ENCODE peak calls at places on chromosomes 12 and 14, in four cellular contexts. One of them, this sample, is unnamed.
A peak's percentile ranks its signal among the peaks of the same experiment; 100 is the strongest.

GRCh38 chr14:95156765-95157194 is 549 bp downstream of the DICER1 start:
- DNase-seq in A549: peak; percentile 35
- DNase-seq in H1: no peak
- DNase-seq in transverse colon: peak; percentile 36
- DNase-seq in this sample: peak; percentile 67

GRCh38 chr14:97218713-97219355 is 421.7 kb downstream of the VRK1 start:
- DNase-seq in A549: peak; percentile 2
- DNase-seq in H1: peak; percentile 25
- DNase-seq in transverse colon: no peak
- DNase-seq in this sample: no peak

GRCh38 chr14:32070282-32070681 is 6.8 kb upstream of the ARHGAP5 start:
- DNase-seq in H1: no peak
- DNase-seq in A549: no peak
- DNase-seq in transverse colon: no peak
- DNase-seq in this sample: no peak

GRCh38 chr14:102096569-102097188 is 9.8 kb upstream of the HSP90AA1 start:
- DNase-seq in A549: peak; percentile 70
- DNase-seq in transverse colon: peak; percentile 89
- DNase-seq in H1: no peak
- DNase-seq in this sample: peak; percentile 90

GRCh38 chr14:20418501-20418909 is 5.2 kb upstream of the TEP1 start:
- DNase-seq in A549: peak; percentile 36
- DNase-seq in H1: no peak
- DNase-seq in transverse colon: peak; percentile 69
- DNase-seq in this sample: no peak

GRCh38 chr14:89307409-89307808 is 109.6 kb downstream of the FOXN3 start:
- DNase-seq in transverse colon: no peak
- DNase-seq in H1: no peak
- DNase-seq in A549: no peak
- DNase-seq in this sample: no peak

GRCh38 chr12:69151254-69151751 is 88.1 kb upstream of the CPSF6 start:
- DNase-seq in A549: no peak
- DNase-seq in transverse colon: peak; percentile 57
- DNase-seq in H1: no peak
- DNase-seq in this sample: no peak

GRCh38 chr14:64758025-64758521 is 53.8 kb downstream of the PLEKHG3 start:
- DNase-seq in A549: peak; percentile 45
- DNase-seq in transverse colon: peak; percentile 39
- DNase-seq in H1: no peak
- DNase-seq in this sample: no peak

GRCh38 chr14:90547968-90548367 is 151.1 kb downstream of the CALM1 start:
- DNase-seq in transverse colon: no peak
- DNase-seq in A549: no peak
- DNase-seq in H1: no peak
- DNase-seq in this sample: no peak

GRCh38 chr12:108356902-108357806 is 18.0 kb upstream of the CMKLR1 start:
- DNase-seq in transverse colon: no peak
- DNase-seq in A549: no peak
- DNase-seq in H1: no peak
- DNase-seq in this sample: no peak

GRCh38 chr14:87869619-87870583 is 123.1 kb downstream of the GALC start:
- DNase-seq in A549: no peak
- DNase-seq in H1: no peak
- DNase-seq in transverse colon: no peak
- DNase-seq in this sample: no peak

GRCh38 chr14:59831121-59831730 is 39.4 kb downstream of the RTN1 start:
- DNase-seq in H1: no peak
- DNase-seq in A549: no peak
- DNase-seq in transverse colon: no peak
- DNase-seq in this sample: no peak

GRCh38 chr12:110179291-110179690 is 55.1 kb downstream of the IFT81 start:
- DNase-seq in transverse colon: no peak
- DNase-seq in H1: no peak
- DNase-seq in A549: no peak
- DNase-seq in this sample: no peak

GRCh38 chr12:12779529-12779928 is 5.9 kb upstream of the APOLD1 start:
- DNase-seq in H1: no peak
- DNase-seq in A549: peak; percentile 89
- DNase-seq in transverse colon: no peak
- DNase-seq in this sample: no peak

GRCh38 chr12:53431187-53431586 is 7.5 kb downstream of the AMHR2 start:
- DNase-seq in transverse colon: no peak
- DNase-seq in A549: peak; percentile 41
- DNase-seq in H1: no peak
- DNase-seq in this sample: no peak

GRCh38 chr12:108568653-108569154 is 6.3 kb downstream of the ISCU start:
- DNase-seq in transverse colon: peak; percentile 57
- DNase-seq in A549: no peak
- DNase-seq in H1: no peak
- DNase-seq in this sample: no peak

GRCh38 chr14:90109858-90110257 is 48.1 kb downstream of the KCNK13 start:
- DNase-seq in transverse colon: no peak
- DNase-seq in H1: peak; percentile 13
- DNase-seq in A549: peak; percentile 26
- DNase-seq in this sample: no peak

GRCh38 chr14:76924363-76925151 is 98.3 kb downstream of the LRRC74A start:
- DNase-seq in A549: peak; percentile 71
- DNase-seq in transverse colon: no peak
- DNase-seq in H1: peak; percentile 87
- DNase-seq in this sample: no peak

GRCh38 chr12:61009167-61009566 is 1251.0 kb upstream of the USP15 start:
- DNase-seq in transverse colon: no peak
- DNase-seq in H1: no peak
- DNase-seq in A549: no peak
- DNase-seq in this sample: no peak

GRCh38 chr12:89353823-89354629 is 1.7 kb upstream of the DUSP6 start:
- DNase-seq in H1: peak; percentile 67
- DNase-seq in A549: peak; percentile 81
- DNase-seq in transverse colon: peak; percentile 90
- DNase-seq in this sample: peak; percentile 92
- TF ChIP-seq POLR2A in H1: no peak
- TF ChIP-seq POLR2A in A549: peak; percentile 28
- TF ChIP-seq POLR2A in transverse colon: peak; percentile 85
- TF ChIP-seq POLR2A in this sample: no peak

DNA sequence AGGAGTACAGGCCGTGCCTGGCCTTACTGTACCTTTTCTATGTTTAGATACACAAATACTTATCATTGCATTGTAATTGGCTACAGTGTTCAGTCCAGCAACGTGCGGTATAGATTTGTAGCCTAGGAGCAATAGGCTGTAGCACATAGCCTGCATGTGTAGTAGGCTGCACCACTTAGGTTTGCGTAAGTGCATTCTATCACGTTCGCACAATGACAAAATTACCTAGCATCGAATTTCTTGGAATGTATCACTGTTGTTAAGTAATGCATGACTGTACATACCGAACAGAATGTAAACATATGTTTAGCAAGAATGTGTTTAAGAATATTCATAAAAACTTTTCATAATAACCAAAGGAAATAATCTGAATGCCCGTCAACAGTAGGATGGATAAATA is 31.9 kb downstream of the VRTN start:
- DNase-seq in A549: no peak
- DNase-seq in H1: no peak
- DNase-seq in transverse colon: no peak
- DNase-seq in this sample: no peak
- TF ChIP-seq EP300 in A549: no peak
- TF ChIP-seq EP300 in H1: no peak
- TF ChIP-seq EP300 in transverse colon: no peak
- TF ChIP-seq EP300 in this sample: no peak

DNA sequence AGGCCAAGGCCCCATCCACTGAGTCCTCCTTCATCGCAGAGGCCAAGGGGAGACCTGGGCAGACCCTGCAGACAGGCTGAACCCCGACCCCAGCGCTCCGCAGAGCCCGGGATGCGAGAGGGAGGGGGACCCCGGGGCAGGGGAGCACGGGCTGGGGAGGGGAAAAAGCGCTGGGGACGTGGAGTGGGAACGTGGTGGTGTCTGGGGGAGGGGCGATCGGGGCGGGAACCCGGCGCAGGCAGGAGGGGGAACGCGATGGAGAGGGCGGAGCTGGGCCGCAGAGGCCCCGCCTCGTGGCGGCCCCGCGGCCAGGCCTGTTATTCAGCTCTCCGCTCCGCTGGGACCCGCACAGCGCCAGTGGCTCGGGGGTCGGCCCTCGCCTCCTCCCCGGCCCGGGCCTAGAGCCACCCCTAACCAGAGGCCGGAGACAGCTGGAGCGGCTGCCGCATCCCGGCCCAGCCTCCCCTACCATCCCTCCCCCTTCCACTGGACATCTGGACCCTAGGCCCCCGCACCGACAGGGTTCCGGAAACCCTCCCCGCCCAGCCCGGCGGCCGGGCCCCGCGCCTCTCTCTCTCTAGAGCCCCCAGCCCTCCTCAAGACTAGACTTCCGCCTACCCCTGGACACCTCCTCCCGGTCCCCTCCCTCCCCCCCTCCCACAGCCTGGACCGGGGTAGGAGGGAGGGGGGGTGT is at the start of gene ARHGEF25:
- DNase-seq in H1: no peak
- DNase-seq in transverse colon: peak; percentile 73
- DNase-seq in A549: peak; percentile 48
- DNase-seq in this sample: no peak
- TF ChIP-seq POLR2A in H1: no peak
- TF ChIP-seq POLR2A in transverse colon: peak; percentile 40
- TF ChIP-seq POLR2A in A549: peak; percentile 66
- TF ChIP-seq POLR2A in this sample: no peak

GRCh38 chr14:66815687-66816086 is 307.7 kb downstream of the GPHN start:
- DNase-seq in transverse colon: no peak
- DNase-seq in H1: no peak
- DNase-seq in A549: no peak
- DNase-seq in this sample: no peak
- TF ChIP-seq EP300 in transverse colon: no peak
- TF ChIP-seq EP300 in H1: no peak
- TF ChIP-seq EP300 in A549: no peak
- TF ChIP-seq EP300 in this sample: no peak

DNA sequence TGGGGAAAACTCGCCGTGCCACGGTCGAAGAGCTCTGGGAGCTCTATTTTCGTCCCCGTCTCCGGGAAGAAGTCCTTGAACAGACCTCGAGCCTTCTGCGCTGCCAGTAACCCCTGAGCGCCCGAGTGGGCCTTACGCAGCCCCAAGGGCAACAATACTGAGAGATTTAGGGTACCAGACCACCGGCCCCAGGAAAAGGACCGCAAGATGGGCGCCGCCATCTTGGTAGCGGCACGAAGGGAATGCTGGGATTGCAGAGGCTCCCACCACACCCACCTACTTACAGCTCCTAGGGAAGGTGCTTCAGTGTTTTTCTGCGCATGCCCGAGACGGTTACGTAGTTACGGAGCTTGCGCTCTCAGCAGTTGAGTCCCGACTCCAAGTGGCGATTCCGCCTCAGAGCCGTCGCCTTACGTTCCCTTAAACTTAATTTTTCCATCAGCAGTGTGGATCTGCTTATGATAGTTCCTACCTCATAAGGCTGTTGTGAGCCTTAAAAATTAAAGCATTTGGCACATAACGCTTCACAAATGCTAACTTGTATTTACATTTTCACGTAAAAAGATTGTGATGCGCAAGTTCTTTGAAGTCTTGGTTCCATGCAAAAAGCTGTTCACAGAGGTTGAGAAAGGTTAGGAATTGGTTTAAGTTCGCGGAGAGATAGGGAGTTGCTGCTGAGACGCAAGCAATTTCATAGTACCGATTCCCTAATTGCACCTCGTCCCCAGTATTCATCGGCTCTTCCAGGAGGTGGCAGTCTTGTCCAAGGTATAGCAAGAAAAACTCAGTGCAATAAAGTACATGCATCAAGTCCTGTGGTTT is at the start of gene YARS2:
- DNase-seq in H1: peak; percentile 90
- DNase-seq in transverse colon: peak; percentile 96
- DNase-seq in A549: peak; percentile 99
- DNase-seq in this sample: peak; percentile 95
- TF ChIP-seq POLR2A in H1: peak; percentile 94
- TF ChIP-seq POLR2A in transverse colon: peak; percentile 66
- TF ChIP-seq POLR2A in A549: peak; percentile 95
- TF ChIP-seq POLR2A in this sample: no peak